ENCODE peak calls at places on chromosomes 16 and 17, in five cellular contexts. One of them, this sample, is unnamed.

GRCh38 chr16:88636488-88637265 is 1.7 kb upstream of the IL17C start:
- DNase-seq in CD4-positive, alpha-beta T cell: no peak
- DNase-seq in progenitor cell of endocrine pancreas: no peak
- DNase-seq in epithelial cell of esophagus: no peak
- DNase-seq in fibroblast of pulmonary artery: no peak
- DNase-seq in this sample: no peak

GRCh38 chr16:58011652-58012051 is 10.4 kb downstream of the USB1 start:
- DNase-seq in CD4-positive, alpha-beta T cell: no peak
- DNase-seq in progenitor cell of endocrine pancreas: no peak
- DNase-seq in epithelial cell of esophagus: no peak
- DNase-seq in fibroblast of pulmonary artery: peak; percentile 66
- DNase-seq in this sample: no peak

GRCh38 chr17:4852504-4853075 is 19.4 kb downstream of the MINK1 start:
- DNase-seq in CD4-positive, alpha-beta T cell: no peak
- DNase-seq in progenitor cell of endocrine pancreas: no peak
- DNase-seq in epithelial cell of esophagus: peak; percentile 84
- DNase-seq in fibroblast of pulmonary artery: peak; percentile 62
- DNase-seq in this sample: no peak

GRCh38 chr17:63697341-63698286 is 2.3 kb downstream of the LIMD2 start:
- DNase-seq in CD4-positive, alpha-beta T cell: peak; percentile 85
- DNase-seq in progenitor cell of endocrine pancreas: no peak
- DNase-seq in epithelial cell of esophagus: peak; percentile 64
- DNase-seq in fibroblast of pulmonary artery: peak; percentile 48
- DNase-seq in this sample: no peak

GRCh38 chr17:10192963-10193362 is 5.4 kb downstream of the GAS7 start:
- DNase-seq in CD4-positive, alpha-beta T cell: no peak
- DNase-seq in progenitor cell of endocrine pancreas: no peak
- DNase-seq in epithelial cell of esophagus: no peak
- DNase-seq in fibroblast of pulmonary artery: peak; percentile 61
- DNase-seq in this sample: no peak

GRCh38 chr17:57817299-57817698 is 32.5 kb downstream of the MRPS23 start:
- DNase-seq in CD4-positive, alpha-beta T cell: no peak
- DNase-seq in progenitor cell of endocrine pancreas: no peak
- DNase-seq in epithelial cell of esophagus: no peak
- DNase-seq in fibroblast of pulmonary artery: no peak
- DNase-seq in this sample: no peak

GRCh38 chr17:57906910-57907309 is 48.3 kb downstream of the CUEDC1 start:
- DNase-seq in CD4-positive, alpha-beta T cell: no peak
- DNase-seq in progenitor cell of endocrine pancreas: no peak
- DNase-seq in epithelial cell of esophagus: no peak
- DNase-seq in fibroblast of pulmonary artery: no peak
- DNase-seq in this sample: no peak

GRCh38 chr17:39096435-39097158 is 54.8 kb downstream of the PLXDC1 start:
- DNase-seq in CD4-positive, alpha-beta T cell: peak; percentile 47
- DNase-seq in progenitor cell of endocrine pancreas: no peak
- DNase-seq in epithelial cell of esophagus: no peak
- DNase-seq in fibroblast of pulmonary artery: no peak
- DNase-seq in this sample: no peak

GRCh38 chr17:2054262-2054739 is 602 bp upstream of the HIC1 start:
- DNase-seq in CD4-positive, alpha-beta T cell: no peak
- DNase-seq in progenitor cell of endocrine pancreas: no peak
- DNase-seq in epithelial cell of esophagus: peak; percentile 48
- DNase-seq in fibroblast of pulmonary artery: peak; percentile 56
- DNase-seq in this sample: no peak

GRCh38 chr16:57341441-57342303 is 16.9 kb upstream of the CCL22 start:
- DNase-seq in CD4-positive, alpha-beta T cell: no peak
- DNase-seq in progenitor cell of endocrine pancreas: no peak
- DNase-seq in epithelial cell of esophagus: peak; percentile 100
- DNase-seq in fibroblast of pulmonary artery: peak; percentile 61
- DNase-seq in this sample: no peak

GRCh38 chr17:76331083-76331482 is 22.6 kb downstream of the PRPSAP1 start:
- DNase-seq in CD4-positive, alpha-beta T cell: no peak
- DNase-seq in progenitor cell of endocrine pancreas: no peak
- DNase-seq in epithelial cell of esophagus: peak; percentile 26
- DNase-seq in fibroblast of pulmonary artery: no peak
- DNase-seq in this sample: no peak

GRCh38 chr17:5912927-5913565 is 157.1 kb upstream of the WSCD1 start:
- DNase-seq in CD4-positive, alpha-beta T cell: no peak
- DNase-seq in progenitor cell of endocrine pancreas: no peak
- DNase-seq in epithelial cell of esophagus: no peak
- DNase-seq in fibroblast of pulmonary artery: no peak
- DNase-seq in this sample: no peak

GRCh38 chr16:57867000-57867561 is 64.8 kb upstream of the KIFC3 start:
- DNase-seq in CD4-positive, alpha-beta T cell: no peak
- DNase-seq in progenitor cell of endocrine pancreas: no peak
- DNase-seq in epithelial cell of esophagus: peak; percentile 15
- DNase-seq in fibroblast of pulmonary artery: no peak
- DNase-seq in this sample: no peak

GRCh38 chr16:69201291-69201690 is 14.3 kb downstream of the SNTB2 start:
- DNase-seq in CD4-positive, alpha-beta T cell: no peak
- DNase-seq in progenitor cell of endocrine pancreas: no peak
- DNase-seq in epithelial cell of esophagus: no peak
- DNase-seq in fibroblast of pulmonary artery: no peak
- DNase-seq in this sample: no peak

GRCh38 chr17:66560691-66561090 is 258.3 kb downstream of the PRKCA start:
- DNase-seq in CD4-positive, alpha-beta T cell: no peak
- DNase-seq in progenitor cell of endocrine pancreas: no peak
- DNase-seq in epithelial cell of esophagus: no peak
- DNase-seq in fibroblast of pulmonary artery: no peak
- DNase-seq in this sample: no peak

GRCh38 chr16:51875834-51876725 is 670.9 kb downstream of the TOX3 start:
- DNase-seq in CD4-positive, alpha-beta T cell: no peak
- DNase-seq in progenitor cell of endocrine pancreas: no peak
- DNase-seq in epithelial cell of esophagus: no peak
- DNase-seq in fibroblast of pulmonary artery: no peak
- DNase-seq in this sample: peak; percentile 49

GRCh38 chr16:77499373-77500285 is 64.8 kb upstream of the ADAMTS18 start:
- DNase-seq in CD4-positive, alpha-beta T cell: no peak
- DNase-seq in progenitor cell of endocrine pancreas: no peak
- DNase-seq in epithelial cell of esophagus: no peak
- DNase-seq in fibroblast of pulmonary artery: peak; percentile 71
- DNase-seq in this sample: peak; percentile 27

GRCh38 chr16:2848933-2849332 is 9.0 kb downstream of the PRSS22 start:
- DNase-seq in CD4-positive, alpha-beta T cell: no peak
- DNase-seq in progenitor cell of endocrine pancreas: no peak
- DNase-seq in epithelial cell of esophagus: no peak
- DNase-seq in fibroblast of pulmonary artery: no peak
- DNase-seq in this sample: no peak

GRCh38 chr17:60330731-60331130 is 61.2 kb downstream of the USP32 start:
- DNase-seq in CD4-positive, alpha-beta T cell: no peak
- DNase-seq in progenitor cell of endocrine pancreas: no peak
- DNase-seq in epithelial cell of esophagus: no peak
- DNase-seq in fibroblast of pulmonary artery: peak; percentile 54
- DNase-seq in this sample: no peak

GRCh38 chr17:74374786-74375185 is 7.5 kb downstream of the GPR142 start:
- DNase-seq in CD4-positive, alpha-beta T cell: no peak
- DNase-seq in progenitor cell of endocrine pancreas: no peak
- DNase-seq in epithelial cell of esophagus: no peak
- DNase-seq in fibroblast of pulmonary artery: no peak
- DNase-seq in this sample: no peak

GRCh38 chr17:42849451-42850157 is 1.4 kb upstream of the AOC3 start:
- DNase-seq in CD4-positive, alpha-beta T cell: no peak
- DNase-seq in progenitor cell of endocrine pancreas: no peak
- DNase-seq in epithelial cell of esophagus: no peak
- DNase-seq in fibroblast of pulmonary artery: no peak
- DNase-seq in this sample: no peak

GRCh38 chr17:4590981-4591453 is 6.7 kb downstream of the SMTNL2 start:
- DNase-seq in CD4-positive, alpha-beta T cell: no peak
- DNase-seq in progenitor cell of endocrine pancreas: no peak
- DNase-seq in epithelial cell of esophagus: no peak
- DNase-seq in fibroblast of pulmonary artery: no peak
- DNase-seq in this sample: no peak

GRCh38 chr17:73592531-73592961 is 51.7 kb downstream of the SDK2 start:
- DNase-seq in CD4-positive, alpha-beta T cell: peak; percentile 17
- DNase-seq in progenitor cell of endocrine pancreas: no peak
- DNase-seq in epithelial cell of esophagus: no peak
- DNase-seq in fibroblast of pulmonary artery: no peak
- DNase-seq in this sample: no peak

GRCh38 chr16:3671424-3671823 is 16.9 kb downstream of the DNASE1 start:
- DNase-seq in CD4-positive, alpha-beta T cell: no peak
- DNase-seq in progenitor cell of endocrine pancreas: no peak
- DNase-seq in epithelial cell of esophagus: no peak
- DNase-seq in fibroblast of pulmonary artery: no peak
- DNase-seq in this sample: no peak

GRCh38 chr16:55908641-55909040 is 33.5 kb upstream of the CES5A start:
- DNase-seq in CD4-positive, alpha-beta T cell: no peak
- DNase-seq in progenitor cell of endocrine pancreas: no peak
- DNase-seq in epithelial cell of esophagus: no peak
- DNase-seq in fibroblast of pulmonary artery: no peak
- DNase-seq in this sample: no peak

GRCh38 chr17:52824542-52824941 is 666.0 kb upstream of the CA10 start:
- DNase-seq in CD4-positive, alpha-beta T cell: no peak
- DNase-seq in progenitor cell of endocrine pancreas: no peak
- DNase-seq in epithelial cell of esophagus: no peak
- DNase-seq in fibroblast of pulmonary artery: no peak
- DNase-seq in this sample: no peak

GRCh38 chr17:80021600-80021999 is 14.1 kb downstream of the TBC1D16 start:
- DNase-seq in CD4-positive, alpha-beta T cell: no peak
- DNase-seq in progenitor cell of endocrine pancreas: no peak
- DNase-seq in epithelial cell of esophagus: no peak
- DNase-seq in fibroblast of pulmonary artery: no peak
- DNase-seq in this sample: no peak

GRCh38 chr17:80012156-80012555 is 23.5 kb downstream of the TBC1D16 start:
- DNase-seq in CD4-positive, alpha-beta T cell: no peak
- DNase-seq in progenitor cell of endocrine pancreas: no peak
- DNase-seq in epithelial cell of esophagus: no peak
- DNase-seq in fibroblast of pulmonary artery: no peak
- DNase-seq in this sample: no peak

GRCh38 chr17:80012751-80013741 is 22.6 kb downstream of the TBC1D16 start:
- DNase-seq in CD4-positive, alpha-beta T cell: no peak
- DNase-seq in progenitor cell of endocrine pancreas: no peak
- DNase-seq in epithelial cell of esophagus: no peak
- DNase-seq in fibroblast of pulmonary artery: no peak
- DNase-seq in this sample: no peak

GRCh38 chr17:80018917-80019651 is 16.6 kb downstream of the TBC1D16 start:
- DNase-seq in CD4-positive, alpha-beta T cell: no peak
- DNase-seq in progenitor cell of endocrine pancreas: no peak
- DNase-seq in epithelial cell of esophagus: no peak
- DNase-seq in fibroblast of pulmonary artery: no peak
- DNase-seq in this sample: no peak

GRCh38 chr17:80017226-80018010 is 18.3 kb downstream of the TBC1D16 start:
- DNase-seq in CD4-positive, alpha-beta T cell: no peak
- DNase-seq in progenitor cell of endocrine pancreas: no peak
- DNase-seq in epithelial cell of esophagus: no peak
- DNase-seq in fibroblast of pulmonary artery: no peak
- DNase-seq in this sample: no peak
- TF ChIP-seq CTCF in CD4-positive, alpha-beta T cell: no peak
- TF ChIP-seq CTCF in progenitor cell of endocrine pancreas: no peak
- TF ChIP-seq CTCF in epithelial cell of esophagus: no peak
- TF ChIP-seq CTCF in fibroblast of pulmonary artery: no peak
- TF ChIP-seq CTCF in this sample: no peak

DNA sequence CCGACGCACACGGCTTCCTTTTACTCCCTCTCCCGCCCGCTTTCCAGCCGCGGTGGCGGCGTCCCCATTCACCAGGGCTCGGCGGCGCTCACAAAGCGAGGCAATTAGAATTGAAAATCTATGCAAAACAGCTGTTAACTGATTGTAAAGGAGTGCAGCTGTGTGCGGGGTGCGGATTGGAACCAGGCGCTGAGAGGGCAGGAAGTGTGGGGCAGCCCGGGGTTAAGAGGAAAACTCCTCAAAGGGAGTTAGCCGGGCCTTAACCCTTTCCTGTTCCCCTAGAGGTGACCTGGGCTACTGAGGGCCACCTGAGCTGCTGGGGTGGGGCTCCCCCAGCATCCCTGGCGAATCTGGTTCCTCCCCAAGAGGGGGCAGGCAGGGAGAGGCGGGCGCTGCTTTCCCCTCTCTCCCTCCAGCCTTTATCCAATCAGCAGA is 5.8 kb upstream of the GSE1 start:
- DNase-seq in CD4-positive, alpha-beta T cell: no peak
- DNase-seq in progenitor cell of endocrine pancreas: no peak
- DNase-seq in epithelial cell of esophagus: no peak
- DNase-seq in fibroblast of pulmonary artery: no peak
- DNase-seq in this sample: peak; percentile 47
- TF ChIP-seq CTCF in CD4-positive, alpha-beta T cell: no peak
- TF ChIP-seq CTCF in progenitor cell of endocrine pancreas: peak; percentile 47
- TF ChIP-seq CTCF in epithelial cell of esophagus: no peak
- TF ChIP-seq CTCF in fibroblast of pulmonary artery: peak; percentile 6
- TF ChIP-seq CTCF in this sample: peak; percentile 16

DNA sequence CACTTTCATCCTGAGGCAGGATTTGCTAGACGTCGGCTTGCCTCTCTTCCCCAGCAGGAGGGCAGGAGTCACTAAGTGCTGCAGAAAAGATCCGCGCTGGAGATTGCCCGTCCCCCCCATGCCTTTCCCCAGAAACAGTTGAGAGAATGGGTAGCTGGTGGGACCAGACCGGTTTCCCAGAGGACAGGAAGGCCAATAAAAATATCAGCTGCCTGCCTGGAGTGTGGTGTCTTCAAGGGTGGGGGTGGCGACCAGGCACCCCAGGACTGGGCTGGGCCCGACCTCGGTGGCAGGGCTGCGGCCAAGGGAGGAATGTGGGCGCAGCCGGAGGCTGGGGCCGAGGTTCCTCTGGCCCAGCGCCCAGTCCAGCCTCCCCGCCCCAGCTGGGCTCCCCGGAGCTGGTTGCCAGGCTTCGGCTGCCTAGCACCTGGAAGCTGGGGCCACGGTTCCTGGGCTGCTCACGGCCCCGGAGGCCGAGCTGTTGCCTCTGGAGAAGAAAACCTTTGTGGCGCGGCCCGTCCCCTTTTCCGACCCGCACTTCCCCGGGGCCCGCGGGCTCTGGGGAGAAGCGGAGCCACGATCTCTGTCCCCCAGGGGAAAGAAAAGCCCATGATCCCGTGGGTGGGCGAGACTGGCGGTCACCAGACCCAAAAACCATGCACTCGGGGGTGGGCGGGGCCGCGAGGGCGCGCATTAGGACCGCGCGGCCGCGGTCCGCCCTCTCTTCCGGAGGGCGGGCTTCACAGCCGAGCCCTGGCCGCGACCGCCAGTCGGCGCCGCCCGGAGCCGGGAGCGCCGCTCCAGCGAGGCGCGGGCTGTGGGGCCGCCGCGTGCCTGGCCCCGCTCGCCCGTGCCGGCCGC is at the start of gene TRAF4:
- DNase-seq in CD4-positive, alpha-beta T cell: peak; percentile 66
- DNase-seq in progenitor cell of endocrine pancreas: peak; percentile 70
- DNase-seq in epithelial cell of esophagus: peak; percentile 82
- DNase-seq in fibroblast of pulmonary artery: peak; percentile 75
- DNase-seq in this sample: peak; percentile 87
- TF ChIP-seq CTCF in CD4-positive, alpha-beta T cell: no peak
- TF ChIP-seq CTCF in progenitor cell of endocrine pancreas: no peak
- TF ChIP-seq CTCF in epithelial cell of esophagus: peak; percentile 29
- TF ChIP-seq CTCF in fibroblast of pulmonary artery: no peak
- TF ChIP-seq CTCF in this sample: no peak

GRCh38 chr17:32341141-32341856 is 674 bp downstream of the C17orf75 start:
- DNase-seq in CD4-positive, alpha-beta T cell: peak; percentile 37
- DNase-seq in progenitor cell of endocrine pancreas: no peak
- DNase-seq in epithelial cell of esophagus: peak; percentile 47
- DNase-seq in fibroblast of pulmonary artery: no peak
- DNase-seq in this sample: no peak
- TF ChIP-seq CTCF in CD4-positive, alpha-beta T cell: peak; percentile 41
- TF ChIP-seq CTCF in progenitor cell of endocrine pancreas: peak; percentile 32
- TF ChIP-seq CTCF in epithelial cell of esophagus: peak; percentile 47
- TF ChIP-seq CTCF in fibroblast of pulmonary artery: peak; percentile 10
- TF ChIP-seq CTCF in this sample: no peak

GRCh38 chr17:44197980-44198720 is 1.5 kb downstream of the ATXN7L3 start:
- DNase-seq in CD4-positive, alpha-beta T cell: peak; percentile 53
- DNase-seq in progenitor cell of endocrine pancreas: no peak
- DNase-seq in epithelial cell of esophagus: peak; percentile 49
- DNase-seq in fibroblast of pulmonary artery: peak; percentile 53
- DNase-seq in this sample: no peak
- TF ChIP-seq CTCF in CD4-positive, alpha-beta T cell: no peak
- TF ChIP-seq CTCF in progenitor cell of endocrine pancreas: no peak
- TF ChIP-seq CTCF in epithelial cell of esophagus: peak; percentile 10
- TF ChIP-seq CTCF in fibroblast of pulmonary artery: no peak
- TF ChIP-seq CTCF in this sample: no peak

GRCh38 chr16:73217654-73218053 is 169.7 kb upstream of the ZFHX3 start:
- DNase-seq in CD4-positive, alpha-beta T cell: no peak
- DNase-seq in progenitor cell of endocrine pancreas: no peak
- DNase-seq in epithelial cell of esophagus: no peak
- DNase-seq in fibroblast of pulmonary artery: no peak
- DNase-seq in this sample: no peak
- TF ChIP-seq CTCF in CD4-positive, alpha-beta T cell: no peak
- TF ChIP-seq CTCF in progenitor cell of endocrine pancreas: peak; percentile 51
- TF ChIP-seq CTCF in epithelial cell of esophagus: no peak
- TF ChIP-seq CTCF in fibroblast of pulmonary artery: peak; percentile 20
- TF ChIP-seq CTCF in this sample: peak; percentile 22